ENCODE peak calls at places on chromosomes 5 and 9, in seven cellular contexts. K is activated T-helper 1 cell treated with Interleukin-2 at 50 U/mL for 16 hours, I is stomach, F is Kasumi-1, T is lung, S is NCI-H524, E is dorsolateral prefrontal cortex. O is an unnamed sample.

GRCh38 chr5:172999351-172999973 is 15.9 kb downstream of the ATP6V0E1 start:
- DNase-seq in K (no peak), I (no peak), F (no peak), T (no peak), S (no peak), E (no peak), O (no peak)

GRCh38 chr5:142767925-142768324 is 2.3 kb upstream of the ARHGAP26 start:
- DNase-seq in K (no peak), I (no peak), F (no peak), T (no peak), S (no peak), E (no peak), O (no peak)

GRCh38 chr9:99437145-99437544 is 215.1 kb downstream of the SEC61B start:
- DNase-seq in K (no peak), I (no peak), F (no peak), T (no peak), S (peak), E (no peak), O (no peak)

GRCh38 chr5:174386306-174386705 is 338.1 kb upstream of the MSX2 start:
- DNase-seq in K (no peak), I (no peak), F (no peak), T (no peak), S (no peak), E (no peak), O (no peak)

GRCh38 chr9:121738969-121739368 is 87.5 kb downstream of the DAB2IP start:
- DNase-seq in K (no peak), I (peak), F (no peak), T (peak), S (no peak), E (no peak), O (peak)

GRCh38 chr5:75010838-75011237 is 41.5 kb downstream of the GCNT4 start:
- DNase-seq in K (no peak), I (no peak), F (no peak), T (no peak), S (no peak), E (no peak), O (no peak)

GRCh38 chr5:57441557-57441956 is 41.1 kb downstream of the ACTBL2 start:
- DNase-seq in K (no peak), I (no peak), F (no peak), T (no peak), S (peak), E (no peak), O (no peak)

GRCh38 chr5:378976-379742 is 57.6 kb downstream of the AHRR start:
- DNase-seq in K (no peak), I (no peak), F (no peak), T (no peak), S (no peak), E (no peak), O (peak)

GRCh38 chr5:22341406-22341805 is 511.7 kb downstream of the CDH12 start:
- DNase-seq in K (no peak), I (no peak), F (no peak), T (no peak), S (no peak), E (no peak), O (no peak)

GRCh38 chr9:26437056-26437711 is 455.4 kb downstream of the CAAP1 start:
- DNase-seq in K (no peak), I (no peak), F (no peak), T (no peak), S (no peak), E (no peak), O (no peak)

GRCh38 chr9:134399435-134400056 is 73.3 kb downstream of the RXRA start:
- DNase-seq in K (no peak), I (no peak), F (no peak), T (no peak), S (peak), E (no peak), O (no peak)

GRCh38 chr9:110986529-110986928 is 51.7 kb downstream of the LPAR1 start:
- DNase-seq in K (no peak), I (no peak), F (peak), T (no peak), S (no peak), E (no peak), O (no peak)

GRCh38 chr5:165370772-165371171 is 1865.4 kb downstream of the MAT2B start:
- DNase-seq in K (no peak), I (no peak), F (no peak), T (no peak), S (no peak), E (no peak), O (no peak)